ENCODE peak calls at places on chromosomes 6 and 20, in ten cellular contexts. B is AG09309, I is HL-60, G is astrocyte, H is dorsolateral prefrontal cortex, T is heart right ventricle, N is body of pancreas, O is IMR-90, P is K562, X is upper lobe of left lung. M is an unnamed sample.

GRCh38 chr6:134529921-134530320 is 212.0 kb upstream of the SGK1 start:
- DNase-seq in B (no peak), X (no peak), T (no peak), G (peak), O (peak), I (no peak), P (no peak), H (no peak), N (no peak), M (no peak)

GRCh38 chr6:13504611-13505344 is 17.4 kb upstream of the GFOD1 start:
- DNase-seq in G (no peak), H (no peak), X (no peak), I (no peak), N (no peak), B (no peak), P (no peak), T (no peak), O (no peak), M (no peak)

GRCh38 chr20:32135983-32136515 is 26.5 kb downstream of the TM9SF4 start:
- DNase-seq in N (no peak), P (no peak), B (no peak), I (no peak), G (no peak), O (no peak), X (no peak), H (no peak), T (no peak), M (no peak)

GRCh38 chr6:88246654-88247053 is 80.5 kb upstream of the CNR1 start:
- DNase-seq in B (no peak), T (no peak), P (peak), X (no peak), G (no peak), I (no peak), H (no peak), O (no peak), N (no peak), M (no peak)

GRCh38 chr6:124535746-124536145 is 426.5 kb upstream of the RNF217 start:
- DNase-seq in O (no peak), G (peak), T (no peak), P (no peak), I (no peak), X (no peak), N (no peak), B (no peak), H (no peak), M (no peak)

GRCh38 chr6:69791065-69791471 is 5.7 kb downstream of the LMBRD1 start:
- DNase-seq in H (no peak), O (peak), P (no peak), B (no peak), N (peak), I (no peak), T (no peak), G (peak), X (no peak), M (no peak)

GRCh38 chr6:123997223-123997622 is 193.6 kb downstream of the NKAIN2 start:
- DNase-seq in O (no peak), G (no peak), X (no peak), T (no peak), P (no peak), I (no peak), H (no peak), N (peak), B (no peak), M (no peak)

GRCh38 chr6:107235521-107235920 is 120.2 kb upstream of the BEND3 start:
- DNase-seq in T (no peak), O (no peak), B (no peak), H (no peak), P (no peak), N (no peak), X (no peak), G (no peak), I (no peak), M (no peak)

GRCh38 chr6:136607204-136607931 is 57.1 kb upstream of the MAP7 start:
- DNase-seq in X (no peak), H (no peak), I (peak), G (peak), T (no peak), P (no peak), N (no peak), O (peak), B (no peak), M (no peak)

GRCh38 chr6:158415666-158416065 is 103.4 kb downstream of the TULP4 start:
- DNase-seq in G (peak), I (no peak), N (no peak), X (no peak), O (no peak), P (no peak), T (no peak), B (no peak), H (no peak), M (no peak)

GRCh38 chr6:132964101-132964867 is 149.9 kb downstream of the RPS12 start:
- DNase-seq in O (peak), H (no peak), X (no peak), B (no peak), P (peak), N (no peak), G (peak), T (no peak), I (no peak), M (no peak)

GRCh38 chr20:47148059-47148458 is 208.4 kb downstream of the ZMYND8 start:
- DNase-seq in X (no peak), I (no peak), H (no peak), B (no peak), N (no peak), P (no peak), T (no peak), G (no peak), O (no peak), M (no peak)

GRCh38 chr20:47150403-47151152 is 205.9 kb downstream of the ZMYND8 start:
- DNase-seq in I (peak), B (no peak), P (peak), O (peak), X (peak), N (peak), T (peak), H (no peak), G (peak), M (peak)

GRCh38 chr20:47149939-47150338 is 206.6 kb downstream of the ZMYND8 start:
- DNase-seq in G (no peak), B (no peak), O (no peak), I (no peak), N (no peak), T (no peak), P (no peak), X (no peak), H (no peak), M (no peak)

GRCh38 chr20:47154089-47154488 is 202.4 kb downstream of the ZMYND8 start:
- DNase-seq in I (no peak), X (no peak), P (no peak), B (no peak), O (no peak), T (no peak), H (no peak), G (no peak), N (no peak), M (no peak)

GRCh38 chr20:47152078-47152477 is 204.4 kb downstream of the ZMYND8 start:
- DNase-seq in H (no peak), P (no peak), X (no peak), I (no peak), O (no peak), T (no peak), B (no peak), G (no peak), N (no peak), M (no peak)
- TF ChIP-seq CTCF in H (no peak), P (no peak), X (no peak), I (no peak), O (no peak), T (no peak), B (no peak), G (no peak), N (no peak), M (no peak)

GRCh38 chr6:39309942-39310531 is 4.2 kb downstream of the KCNK17 start:
- DNase-seq in O (peak), T (peak), B (peak), P (peak), X (peak), H (peak), G (peak), I (peak), N (peak), M (peak)
- TF ChIP-seq CTCF in O (peak), T (peak), B (peak), P (peak), X (peak), H (peak), G (peak), I (peak), N (peak), M (peak)

DNA sequence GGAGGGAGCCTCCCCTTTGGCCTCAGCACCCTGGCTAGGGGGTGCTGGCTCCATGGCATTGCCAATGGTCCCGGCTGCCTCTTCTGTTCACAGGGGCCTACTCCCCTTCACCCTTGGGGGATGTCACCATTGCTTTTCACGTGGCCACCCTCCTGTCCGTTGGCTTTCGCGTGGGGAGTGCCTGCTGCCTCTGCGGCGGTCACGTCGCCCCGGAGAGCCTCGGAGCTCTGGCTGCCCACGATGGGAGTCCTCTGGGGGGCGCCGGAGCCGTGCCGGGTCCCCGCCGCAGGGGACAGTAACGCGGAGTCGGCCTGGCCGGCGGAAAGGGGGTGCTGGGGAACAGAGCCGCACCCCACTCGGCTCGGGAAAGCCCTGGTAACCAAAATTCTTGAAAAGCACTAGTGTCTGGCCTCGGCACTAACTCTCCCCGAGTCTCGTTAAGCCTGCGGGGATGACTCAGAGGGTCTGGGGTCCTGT is 661 bp upstream of the HEBP2 start:
- DNase-seq in P (peak), X (peak), N (peak), H (no peak), T (peak), B (no peak), G (no peak), I (no peak), O (no peak), M (peak)
- TF ChIP-seq CTCF in P (peak), X (no peak), N (no peak), H (no peak), T (no peak), B (peak), G (peak), I (no peak), O (peak), M (peak)

GRCh38 chr6:162124710-162125435 is 602.7 kb downstream of the PRKN start:
- DNase-seq in H (no peak), B (no peak), N (no peak), O (no peak), T (no peak), G (peak), P (no peak), X (no peak), I (no peak), M (no peak)

GRCh38 chr6:162118706-162119105 is 608.9 kb downstream of the PRKN start:
- DNase-seq in O (no peak), H (no peak), P (no peak), X (no peak), I (no peak), N (no peak), G (no peak), B (no peak), T (no peak), M (no peak)

GRCh38 chr6:162125659-162126058 is 601.9 kb downstream of the PRKN start:
- DNase-seq in P (no peak), G (no peak), T (no peak), I (no peak), X (no peak), N (no peak), B (no peak), O (no peak), H (no peak), M (no peak)

GRCh38 chr6:162119349-162119748 is 608.2 kb downstream of the PRKN start:
- DNase-seq in G (peak), N (no peak), T (peak), X (peak), O (no peak), I (peak), P (no peak), B (no peak), H (peak), M (no peak)

DNA sequence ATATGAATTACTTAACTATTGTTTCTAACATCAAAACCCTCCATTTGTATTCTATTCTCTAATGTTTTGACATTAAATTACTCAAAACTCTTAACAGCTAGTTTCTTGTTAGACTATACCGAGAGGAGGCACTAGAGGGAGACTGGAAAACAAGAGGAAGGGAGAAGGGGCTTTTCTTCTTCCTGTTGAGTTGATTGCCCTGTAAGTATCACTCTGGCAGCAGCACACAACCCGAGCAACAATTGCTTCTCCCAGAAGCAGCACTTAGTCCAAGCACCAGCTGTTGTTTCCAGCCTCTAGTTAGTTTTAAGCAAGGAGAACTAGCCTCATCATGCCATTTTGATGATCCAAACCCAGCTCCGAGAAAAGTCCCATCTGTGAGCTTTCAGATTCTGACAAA is 603.8 kb downstream of the PRKN start:
- DNase-seq in G (no peak), O (no peak), I (peak), B (no peak), H (no peak), X (no peak), P (no peak), T (no peak), N (no peak), M (no peak)
- TF ChIP-seq CTCF in G (peak), O (no peak), I (no peak), B (no peak), H (no peak), X (no peak), P (no peak), T (peak), N (no peak), M (no peak)

DNA sequence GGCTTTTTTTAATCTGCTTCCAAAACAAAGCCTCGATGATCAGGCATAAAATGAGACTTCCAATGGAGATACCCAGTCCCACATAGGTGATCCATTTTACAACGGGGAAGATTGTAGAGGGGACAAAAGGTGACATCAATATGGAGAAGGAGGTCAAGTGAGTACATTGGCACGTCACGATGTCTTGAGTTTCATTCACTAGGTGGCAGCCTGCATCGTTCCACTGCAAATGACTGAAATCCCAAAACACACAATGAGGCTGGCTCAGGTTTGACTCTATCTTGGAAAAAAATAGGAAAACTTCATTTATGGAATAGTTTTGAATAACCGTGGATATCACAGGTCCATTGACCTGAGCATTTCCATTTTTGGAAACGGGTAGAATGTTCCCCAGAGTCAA is 32.5 kb downstream of the ADGRF1 start:
- DNase-seq in H (no peak), P (no peak), B (no peak), I (no peak), N (no peak), G (no peak), X (no peak), O (no peak), T (no peak), M (no peak)
- TF ChIP-seq CTCF in H (no peak), P (peak), B (peak), I (no peak), N (no peak), G (no peak), X (no peak), O (no peak), T (no peak), M (no peak)

GRCh38 chr20:56202493-56203077 is 45.9 kb upstream of the MC3R start:
- DNase-seq in G (no peak), T (no peak), I (no peak), P (peak), B (no peak), X (no peak), N (no peak), O (no peak), H (no peak), M (no peak)
- TF ChIP-seq CTCF in G (peak), T (peak), I (no peak), P (peak), B (peak), X (no peak), N (peak), O (peak), H (peak), M (peak)

GRCh38 chr20:36770680-36771079 is 2.9 kb downstream of the DSN1 start:
- DNase-seq in O (no peak), N (no peak), B (no peak), P (peak), X (no peak), T (no peak), H (no peak), G (no peak), I (no peak), M (no peak)

GRCh38 chr20:36773548-36774242 is at the start of gene DSN1:
- DNase-seq in B (peak), T (peak), G (peak), H (peak), P (peak), X (peak), N (peak), O (peak), I (peak), M (peak)

GRCh38 chr20:36773123-36773547 is 428 bp downstream of the DSN1 start:
- DNase-seq in G (no peak), X (no peak), B (no peak), P (no peak), O (no peak), H (no peak), I (no peak), N (no peak), T (no peak), M (no peak)

DNA sequence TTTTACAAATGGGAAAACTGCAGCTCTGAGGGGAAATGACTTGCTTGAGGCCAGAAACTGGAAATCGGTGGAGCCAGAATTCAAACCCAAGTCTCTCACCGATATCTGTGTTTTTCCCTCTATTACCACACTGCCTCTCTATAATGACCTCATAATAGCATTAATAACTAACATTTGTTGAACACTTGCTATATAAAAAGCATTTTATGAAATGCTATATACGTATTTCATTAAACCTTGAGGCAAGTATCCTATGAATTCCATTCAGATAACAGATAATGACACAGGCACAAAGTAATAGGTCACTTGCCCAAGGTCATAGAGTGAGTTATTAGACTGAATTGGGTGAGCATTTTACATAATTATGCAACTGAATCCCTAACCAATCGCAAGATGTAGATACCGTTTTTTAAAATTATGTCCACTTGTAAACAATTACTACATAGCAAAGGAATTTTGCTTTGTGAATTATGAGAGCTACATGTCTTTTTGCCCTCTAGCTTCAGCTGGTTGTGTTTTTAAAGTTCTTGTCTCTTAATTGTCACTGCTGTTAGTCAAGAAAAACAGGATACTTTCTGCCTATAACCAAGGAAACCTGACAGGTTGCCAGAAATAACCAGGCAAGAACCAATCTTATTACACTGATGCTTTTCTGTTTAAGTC is 4.7 kb downstream of the DSN1 start:
- DNase-seq in O (peak), H (no peak), X (no peak), T (no peak), P (no peak), I (no peak), N (no peak), B (no peak), G (no peak), M (no peak)
- TF ChIP-seq CTCF in O (no peak), H (no peak), X (no peak), T (no peak), P (no peak), I (no peak), N (no peak), B (no peak), G (no peak), M (no peak)

GRCh38 chr6:145507251-145507650 is 228.1 kb downstream of the EPM2A start:
- DNase-seq in H (no peak), P (no peak), T (no peak), O (no peak), I (no peak), G (no peak), B (no peak), X (no peak), N (no peak), M (no peak)

GRCh38 chr6:145502417-145502816 is 232.9 kb downstream of the EPM2A start:
- DNase-seq in I (no peak), O (no peak), P (no peak), N (no peak), X (no peak), T (no peak), G (no peak), H (no peak), B (no peak), M (no peak)

GRCh38 chr6:145506554-145506953 is 228.8 kb downstream of the EPM2A start:
- DNase-seq in H (no peak), X (no peak), T (peak), O (no peak), I (no peak), B (no peak), N (no peak), G (no peak), P (no peak), M (no peak)

GRCh38 chr6:145508107-145508506 is 227.2 kb downstream of the EPM2A start:
- DNase-seq in H (no peak), T (no peak), P (no peak), X (no peak), I (no peak), G (no peak), N (no peak), O (no peak), B (no peak), M (no peak)
- TF ChIP-seq CTCF in H (no peak), T (no peak), P (no peak), X (no peak), I (no peak), G (no peak), N (no peak), O (no peak), B (no peak), M (no peak)

DNA sequence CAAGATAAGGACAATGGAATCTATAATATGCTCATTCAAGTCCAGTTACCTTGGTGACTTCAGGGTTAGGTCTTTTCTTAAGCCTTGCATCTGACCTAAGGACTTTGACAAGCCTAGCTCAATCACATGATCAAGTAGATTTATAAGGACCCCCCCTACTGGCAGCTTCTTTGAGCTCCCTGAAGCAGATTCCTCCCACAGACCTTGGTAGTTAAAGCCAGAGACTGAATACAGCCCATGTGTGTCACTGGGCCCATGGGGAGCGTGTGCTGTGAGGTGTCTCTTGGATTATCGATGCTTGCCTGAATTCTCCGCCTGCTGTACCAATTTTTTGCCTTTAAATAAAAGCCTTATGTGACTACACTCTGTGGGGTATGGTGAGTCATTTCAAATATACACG is 372.7 kb upstream of the RGS17 start:
- DNase-seq in O (no peak), H (no peak), G (no peak), B (no peak), T (no peak), I (no peak), N (no peak), X (no peak), P (no peak), M (no peak)
- TF ChIP-seq CTCF in O (no peak), H (no peak), G (no peak), B (no peak), T (no peak), I (no peak), N (no peak), X (no peak), P (no peak), M (no peak)

DNA sequence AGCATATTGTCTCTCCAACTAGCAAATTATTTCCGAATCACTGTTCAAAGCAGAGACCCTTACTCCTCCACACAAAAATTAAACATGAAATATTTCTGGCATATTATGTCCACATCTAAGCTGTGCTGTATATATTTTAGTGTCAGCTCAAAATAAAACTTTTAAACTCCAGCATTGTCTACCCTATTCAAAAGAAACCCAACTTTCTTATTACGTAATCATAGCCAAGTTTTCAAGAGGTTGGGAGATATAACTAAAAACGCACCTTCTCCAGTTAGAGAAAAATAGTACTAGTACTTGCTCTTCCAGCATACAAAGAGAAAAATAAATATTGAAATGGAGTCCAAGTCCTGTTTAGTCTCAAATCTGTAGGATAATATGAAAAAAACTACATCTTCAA is 24.1 kb upstream of the TFAP2D start:
- DNase-seq in O (no peak), B (no peak), H (no peak), T (no peak), X (no peak), N (no peak), I (no peak), G (no peak), P (no peak), M (no peak)
- TF ChIP-seq CTCF in O (no peak), B (no peak), H (no peak), T (no peak), X (no peak), N (no peak), I (no peak), G (no peak), P (no peak), M (no peak)

M was measured in GM10248.